ENCODE peak calls at places on chromosomes 2 and 18, in six cellular contexts. H is body of pancreas, O is OCI-LY7, F is transverse colon, W is IMR-90, T is kidney. I is an unnamed sample. For H3K36me3, the result is how much of the 10 kb centered on the place peaks cover.

GRCh38 chr18:44586782-44587524 is 93.7 kb upstream of the SETBP1 start:
- DNase-seq in H (no peak), O (no peak), F (no peak), W (no peak), T (no peak), I (no peak)

GRCh38 chr2:96548558-96549465 is 12.3 kb downstream of the ARID5A start:
- DNase-seq in H (no peak), O (no peak), F (no peak), W (no peak), T (no peak), I (no peak)

GRCh38 chr2:102037681-102038080 is 45.9 kb downstream of the IL1R2 start:
- DNase-seq in H (no peak), O (no peak), F (no peak), W (no peak), T (no peak), I (no peak)

GRCh38 chr18:63451774-63452173 is 25.0 kb upstream of the SERPINB5 start:
- DNase-seq in H (no peak), O (no peak), F (peak), W (no peak), T (no peak), I (peak)

GRCh38 chr2:40401896-40402295 is 50.0 kb downstream of the SLC8A1 start:
- DNase-seq in H (no peak), O (no peak), F (no peak), W (peak), T (no peak), I (peak)

GRCh38 chr18:7338846-7339245 is 108.0 kb downstream of the LRRC30 start:
- DNase-seq in H (no peak), O (no peak), F (no peak), W (no peak), T (no peak), I (peak)

GRCh38 chr18:7334973-7335568 is 104.2 kb downstream of the LRRC30 start:
- DNase-seq in H (no peak), O (no peak), F (no peak), W (no peak), T (no peak), I (no peak)

GRCh38 chr2:85257359-85258193 is 70.2 kb downstream of the TGOLN2 start:
- DNase-seq in H (no peak), O (no peak), F (no peak), W (peak), T (no peak), I (no peak)

GRCh38 chr2:64204006-64204632 is 59.9 kb upstream of the PELI1 start:
- DNase-seq in H (no peak), O (no peak), F (peak), W (peak), T (no peak), I (peak)

GRCh38 chr2:235834781-235835180 is 333.4 kb downstream of the GBX2 start:
- DNase-seq in H (no peak), O (no peak), F (no peak), W (no peak), T (no peak), I (no peak)

GRCh38 chr2:208062113-208062512 is 36.8 kb upstream of the PLEKHM3 start:
- DNase-seq in H (no peak), O (peak), F (no peak), W (peak), T (no peak), I (peak)

GRCh38 chr2:44802409-44803099 is 138.9 kb upstream of the SIX3 start:
- DNase-seq in H (no peak), O (no peak), F (no peak), W (no peak), T (no peak), I (no peak)

GRCh38 chr2:44801289-44801675 is 140.2 kb upstream of the SIX3 start:
- DNase-seq in H (no peak), O (no peak), F (no peak), W (no peak), T (no peak), I (no peak)

GRCh38 chr2:44799754-44800153 is 141.7 kb upstream of the SIX3 start:
- DNase-seq in H (no peak), O (no peak), F (no peak), W (no peak), T (no peak), I (no peak)

GRCh38 chr2:44803100-44803424 is 138.4 kb upstream of the SIX3 start:
- DNase-seq in H (no peak), O (no peak), F (no peak), W (no peak), T (no peak), I (no peak)

GRCh38 chr2:44801676-44802408 is 139.7 kb upstream of the SIX3 start:
- DNase-seq in H (no peak), O (no peak), F (no peak), W (no peak), T (no peak), I (no peak)
- H3K4me3 ChIP-seq in H (no peak), O (no peak), F (no peak), W (no peak), T (no peak), I (no peak)

GRCh38 chr2:233519787-233520611 is 46.6 kb downstream of the USP40 start:
- DNase-seq in H (no peak), O (peak), F (no peak), W (no peak), T (no peak), I (no peak)
- H3K36me3 ChIP-seq in H (under half), O (under half), F (under half), W (under half), T (under half), I (under half)

DNA sequence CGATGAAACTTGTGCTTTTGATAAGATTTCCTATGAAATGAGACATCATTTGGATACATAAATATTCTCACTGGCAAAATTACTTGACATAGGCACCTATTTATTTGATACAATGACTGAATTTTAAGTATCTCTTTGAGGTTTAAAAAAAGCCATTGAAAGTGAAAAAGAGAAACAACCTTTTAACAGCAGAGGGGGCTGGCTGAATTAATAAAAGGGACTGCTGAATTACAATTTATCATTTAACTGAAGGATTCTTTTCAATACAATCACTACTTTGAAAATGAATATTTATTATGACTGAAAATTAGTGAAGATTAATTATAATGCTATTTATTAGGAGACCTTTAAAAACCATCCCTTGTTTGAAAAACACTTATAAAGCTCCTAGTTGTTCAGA is 335.3 kb downstream of the DLGAP1 start:
- DNase-seq in H (no peak), O (no peak), F (no peak), W (no peak), T (no peak), I (no peak)
- TF ChIP-seq CTCF in H (no peak), O (peak), F (no peak), W (no peak), T (no peak), I (no peak)

DNA sequence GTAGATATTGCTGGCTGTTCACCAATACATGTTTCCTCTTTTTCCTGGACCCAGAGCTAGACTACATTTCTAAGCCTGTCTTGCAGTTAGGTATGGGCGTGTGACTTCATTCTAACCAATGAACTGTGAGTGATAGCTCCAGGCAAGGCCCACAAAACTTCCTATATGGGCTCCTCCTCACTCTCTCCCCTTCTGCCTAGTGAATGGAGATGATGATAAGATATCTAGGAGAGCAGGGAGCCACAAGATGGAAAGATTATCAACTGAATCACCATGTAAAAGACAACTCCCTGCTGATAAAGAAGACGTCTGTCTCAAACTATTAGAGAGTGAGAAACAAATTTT is 237.1 kb downstream of the GPD2 start:
- DNase-seq in H (no peak), O (no peak), F (no peak), W (no peak), T (no peak), I (no peak)
- H3K4me3 ChIP-seq in H (no peak), O (no peak), F (no peak), W (no peak), T (no peak), I (no peak)

DNA sequence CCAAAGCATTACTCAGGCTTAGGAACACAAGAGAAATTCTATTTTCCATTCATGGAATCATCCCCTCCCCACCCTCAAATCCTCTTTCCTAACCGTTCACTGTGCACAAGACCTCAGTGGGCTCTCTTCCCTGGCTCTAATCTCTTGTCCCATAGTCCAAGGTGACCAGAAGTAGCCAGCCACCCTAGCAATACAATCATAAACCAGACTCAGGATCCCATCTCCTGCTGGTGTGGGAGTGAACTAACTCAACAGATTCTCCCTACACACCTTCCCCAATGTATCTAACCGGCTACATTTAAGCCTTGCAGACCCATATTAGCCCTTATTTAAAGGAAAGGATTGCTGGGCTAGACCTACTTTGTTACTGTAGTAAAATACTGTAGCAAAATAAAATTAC is 45.5 kb downstream of the HNRNPLL start:
- DNase-seq in H (no peak), O (no peak), F (no peak), W (no peak), T (no peak), I (no peak)
- H3K36me3 ChIP-seq in H (under half), O (under half), F (under half), W (under half), T (under half), I (under half)

DNA sequence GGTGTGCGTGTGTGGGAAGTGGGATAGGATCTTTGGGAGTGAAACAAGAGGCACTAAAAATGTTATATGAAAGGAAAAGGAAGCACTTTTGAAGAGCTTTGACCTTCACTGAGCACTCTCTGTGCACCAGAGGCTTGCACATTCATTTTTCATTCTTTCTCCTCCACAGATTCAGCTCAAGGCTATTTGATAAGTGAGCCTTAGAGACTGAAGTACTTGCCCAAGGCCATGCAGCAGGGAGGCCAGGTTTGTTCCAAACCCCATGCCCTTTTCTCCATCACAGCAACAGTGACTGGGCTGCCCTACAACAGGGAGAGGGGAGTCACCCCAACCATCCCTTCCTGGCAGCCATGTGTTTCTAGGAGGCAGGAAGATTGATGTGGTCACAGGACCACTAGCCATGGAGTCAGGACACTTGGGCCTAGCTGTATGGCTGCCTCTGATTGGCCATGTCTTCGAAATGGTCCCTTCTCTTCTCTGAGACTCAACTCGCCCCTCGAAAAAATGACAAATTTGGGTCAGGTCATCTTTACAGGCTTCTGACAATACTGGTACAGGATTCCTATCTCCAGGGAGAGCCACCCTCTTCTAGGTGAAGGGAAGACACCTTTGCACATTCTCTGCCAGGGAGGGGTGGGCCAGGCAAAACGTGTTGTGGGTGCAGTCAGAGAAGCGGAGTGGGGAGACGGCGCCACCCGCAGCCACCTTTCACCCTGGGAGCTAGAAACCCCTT is 123.5 kb upstream of the MYCN start:
- DNase-seq in H (no peak), O (no peak), F (no peak), W (no peak), T (no peak), I (no peak)
- TF ChIP-seq CTCF in H (no peak), O (no peak), F (no peak), W (no peak), T (no peak), I (no peak)

GRCh38 chr2:55047677-55048299 is 2.5 kb downstream of the RTN4 start:
- DNase-seq in H (peak), O (peak), F (no peak), W (peak), T (no peak), I (peak)
- H3K4me3 ChIP-seq in H (peak), O (peak), F (peak), W (peak), T (peak), I (peak)

I was measured in bronchial epithelial cell.